ENCODE peak calls at places on chromosomes 13 and 19, in six cellular contexts. Z, K, A, P, F and X are unnamed samples. For H3K4me1, the result is how much of the 10 kb centered on the place peaks cover.

GRCh38 chr19:18967358-18968146 is 26.5 kb upstream of the HOMER3 start:
- DNase-seq in Z (peak), K (peak), A (peak), P (peak), F (peak), X (peak)

GRCh38 chr19:20038358-20039202 is 725 bp downstream of the ZNF682 start:
- DNase-seq in Z (no peak), K (no peak), A (no peak), P (no peak), F (no peak), X (no peak)

GRCh38 chr13:83845121-83845520 is 37.2 kb downstream of the SLITRK1 start:
- DNase-seq in Z (no peak), K (no peak), A (no peak), P (no peak), F (no peak), X (no peak)

GRCh38 chr13:43529796-43530195 is 257.0 kb downstream of the ENOX1 start:
- DNase-seq in Z (no peak), K (no peak), A (no peak), P (no peak), F (no peak), X (no peak)

GRCh38 chr13:110446570-110446880 is 115.0 kb downstream of the RAB20 start:
- DNase-seq in Z (no peak), K (no peak), A (no peak), P (no peak), F (no peak), X (no peak)

GRCh38 chr13:30622551-30622950 is 4.8 kb downstream of the USPL1 start:
- DNase-seq in Z (no peak), K (no peak), A (no peak), P (no peak), F (no peak), X (no peak)

GRCh38 chr13:98202026-98202425 is 25.0 kb upstream of the RNF113B start:
- DNase-seq in Z (no peak), K (no peak), A (no peak), P (peak), F (no peak), X (no peak)

GRCh38 chr19:51743405-51743804 is 8.3 kb downstream of the FPR1 start:
- DNase-seq in Z (no peak), K (no peak), A (no peak), P (no peak), F (no peak), X (no peak)

GRCh38 chr13:110328509-110328908 is 21.4 kb downstream of the COL4A2 start:
- DNase-seq in Z (no peak), K (no peak), A (no peak), P (no peak), F (no peak), X (no peak)

GRCh38 chr13:26425439-26426358 is 131.8 kb upstream of the WASF3 start:
- DNase-seq in Z (no peak), K (no peak), A (no peak), P (no peak), F (no peak), X (no peak)

GRCh38 chr19:30228726-30229523 is 143.3 kb upstream of the ZNF536 start:
- DNase-seq in Z (no peak), K (no peak), A (peak), P (no peak), F (no peak), X (no peak)

GRCh38 chr19:35613574-35613973 is 1.0 kb downstream of the HAUS5 start:
- DNase-seq in Z (no peak), K (no peak), A (no peak), P (no peak), F (no peak), X (no peak)

GRCh38 chr13:104750377-104750776 is 1684.2 kb upstream of the SLC10A2 start:
- DNase-seq in Z (no peak), K (no peak), A (no peak), P (no peak), F (no peak), X (no peak)

GRCh38 chr13:87622921-87623320 is 48.2 kb upstream of the SLITRK5 start:
- DNase-seq in Z (no peak), K (no peak), A (no peak), P (no peak), F (no peak), X (no peak)

GRCh38 chr19:31386806-31387205 is 37.6 kb upstream of the TSHZ3 start:
- DNase-seq in Z (no peak), K (no peak), A (no peak), P (no peak), F (no peak), X (no peak)

GRCh38 chr13:99866781-99867180 is 104.8 kb downstream of the ZIC5 start:
- DNase-seq in Z (no peak), K (no peak), A (no peak), P (no peak), F (no peak), X (no peak)

GRCh38 chr13:110269509-110270185 is 37.3 kb downstream of the COL4A1 start:
- DNase-seq in Z (no peak), K (no peak), A (no peak), P (no peak), F (no peak), X (no peak)

GRCh38 chr19:55638864-55639359 is 1.9 kb upstream of the ZNF580 start:
- DNase-seq in Z (no peak), K (no peak), A (peak), P (no peak), F (no peak), X (no peak)

GRCh38 chr13:46982856-46983582 is 86.2 kb upstream of the HTR2A start:
- DNase-seq in Z (no peak), K (no peak), A (no peak), P (no peak), F (no peak), X (no peak)

GRCh38 chr19:43618921-43619261 is 538 bp downstream of the ZNF428 start:
- DNase-seq in Z (no peak), K (no peak), A (peak), P (peak), F (no peak), X (no peak)

GRCh38 chr19:43914051-43914450 is 21.0 kb downstream of the ZNF45 start:
- DNase-seq in Z (no peak), K (no peak), A (peak), P (no peak), F (no peak), X (no peak)

GRCh38 chr13:100789968-100790367 is 115.4 kb upstream of the TMTC4 start:
- DNase-seq in Z (no peak), K (no peak), A (no peak), P (no peak), F (no peak), X (no peak)

GRCh38 chr13:33057019-33057785 is 41.0 kb downstream of the KL start:
- DNase-seq in Z (no peak), K (no peak), A (peak), P (no peak), F (no peak), X (peak)

DNA sequence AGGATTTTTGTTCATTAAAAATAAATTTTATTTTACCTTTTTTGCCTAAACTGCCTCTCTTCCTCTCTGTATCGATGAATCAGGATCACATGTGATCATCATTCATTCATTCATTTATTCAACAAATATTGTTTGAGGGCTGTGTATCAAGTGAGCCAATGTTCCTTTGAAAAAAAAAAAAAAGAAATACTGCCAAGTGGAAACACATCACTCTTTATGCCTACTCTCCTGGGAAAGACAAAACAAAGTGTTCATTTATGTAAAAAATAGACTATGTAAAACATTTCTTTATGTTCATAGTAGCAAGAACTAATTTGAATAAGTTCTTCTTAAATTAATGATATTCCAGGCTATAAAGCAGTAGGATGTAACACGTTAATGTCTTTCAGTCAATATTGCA is 233.1 kb downstream of the POSTN start:
- DNase-seq in Z (no peak), K (no peak), A (no peak), P (no peak), F (no peak), X (no peak)
- H3K4me1 ChIP-seq in Z (under half), K (under half), A (under half), P (under half), F (under half), X (under half)

GRCh38 chr19:5690125-5690954 is at the start of gene RPL36:
- DNase-seq in Z (peak), K (peak), A (peak), P (peak), F (peak), X (peak)

GRCh38 chr19:5691930-5692784 is 2.1 kb downstream of the RPL36 start:
- DNase-seq in Z (no peak), K (no peak), A (no peak), P (no peak), F (no peak), X (no peak)

GRCh38 chr19:5690955-5691204 is 785 bp downstream of the RPL36 start:
- DNase-seq in Z (no peak), K (no peak), A (no peak), P (no peak), F (no peak), X (no peak)

GRCh38 chr19:5692785-5693194 is 2.7 kb downstream of the RPL36 start:
- DNase-seq in Z (no peak), K (no peak), A (peak), P (no peak), F (no peak), X (no peak)

DNA sequence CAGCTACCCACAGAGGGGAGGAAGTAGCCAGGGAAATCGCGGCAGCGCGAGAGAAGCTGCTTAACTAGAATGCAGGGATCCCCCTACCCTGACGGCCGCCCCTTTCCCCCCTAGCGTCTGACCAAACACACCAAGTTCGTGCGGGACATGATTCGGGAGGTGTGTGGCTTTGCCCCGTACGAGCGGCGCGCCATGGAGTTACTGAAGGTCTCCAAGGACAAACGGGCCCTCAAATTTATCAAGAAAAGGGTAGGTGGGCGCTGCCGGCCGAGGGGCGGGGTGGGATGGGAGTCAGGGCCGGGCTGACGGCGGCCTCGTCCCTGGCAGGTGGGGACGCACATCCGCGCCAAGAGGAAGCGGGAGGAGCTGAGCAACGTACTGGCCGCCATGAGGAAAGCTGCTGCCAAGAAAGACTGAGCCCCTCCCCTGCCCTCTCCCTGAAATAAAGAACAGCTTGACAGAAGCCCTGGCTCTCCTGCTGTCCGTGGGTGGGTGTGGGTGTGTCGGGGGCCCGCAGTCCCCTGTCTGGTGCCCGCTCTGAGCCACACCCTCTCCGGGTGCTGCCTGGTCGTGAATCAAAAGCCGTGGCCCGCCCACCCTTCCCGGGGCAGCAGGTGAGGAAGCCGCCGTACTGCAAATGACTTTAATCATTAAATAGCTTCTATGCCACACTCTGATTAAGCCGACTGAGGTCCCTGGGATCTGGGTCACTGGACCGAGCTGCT is 1.3 kb downstream of the RPL36 start:
- DNase-seq in Z (no peak), K (peak), A (peak), P (peak), F (no peak), X (peak)
- TF ChIP-seq POLR2A in Z (no peak), K (no peak), A (no peak), P (no peak), F (no peak), X (no peak)

GRCh38 chr19:4587527-4587926 is 28.0 kb upstream of the SEMA6B start:
- DNase-seq in Z (no peak), K (no peak), A (no peak), P (no peak), F (no peak), X (no peak)
- H3K4me1 ChIP-seq in Z (under half), K (under half), A (under half), P (under half), F (under half), X (under half)

GRCh38 chr13:48223016-48223385 is 10.0 kb upstream of the ITM2B start:
- DNase-seq in Z (no peak), K (no peak), A (no peak), P (no peak), F (no peak), X (no peak)

GRCh38 chr13:48221301-48222190 is 11.5 kb upstream of the ITM2B start:
- DNase-seq in Z (no peak), K (peak), A (no peak), P (no peak), F (no peak), X (no peak)

GRCh38 chr13:48220592-48221300 is 12.3 kb upstream of the ITM2B start:
- DNase-seq in Z (no peak), K (no peak), A (no peak), P (no peak), F (no peak), X (no peak)

DNA sequence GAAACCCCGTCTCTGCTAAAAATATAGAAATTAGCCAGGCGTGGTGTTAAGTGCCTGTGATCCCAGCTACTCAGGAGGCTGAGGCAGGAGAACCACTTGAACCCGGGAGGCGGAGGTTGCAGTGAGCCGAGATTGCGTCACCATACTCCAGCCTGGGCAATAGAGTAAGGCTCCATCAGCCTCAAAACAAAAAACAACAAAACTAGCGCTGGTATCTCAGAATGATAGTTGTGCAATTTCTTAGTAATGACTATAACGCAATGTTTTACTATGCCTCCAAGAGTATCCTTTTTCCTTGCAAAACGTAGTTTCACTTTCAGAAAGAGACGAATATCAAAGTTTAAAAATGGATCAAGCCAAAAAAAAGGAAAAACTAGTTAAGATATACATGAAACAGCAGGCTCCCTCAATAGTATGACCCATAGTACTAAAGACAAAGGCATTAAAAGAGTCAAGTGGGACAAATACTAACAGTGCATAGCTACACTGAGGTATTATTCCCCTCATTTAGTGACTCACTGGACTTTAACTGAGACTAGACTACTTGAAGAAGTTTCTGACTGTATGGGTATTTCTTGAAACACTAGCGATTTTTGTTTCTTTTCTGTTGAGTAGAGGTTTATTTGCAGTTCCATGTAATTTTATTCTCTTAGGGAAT is 10.5 kb upstream of the ITM2B start:
- DNase-seq in Z (no peak), K (no peak), A (no peak), P (peak), F (no peak), X (peak)
- TF ChIP-seq POLR2A in Z (no peak), K (no peak), A (no peak), P (no peak), F (no peak), X (no peak)

GRCh38 chr19:48720613-48721296 is 1.2 kb upstream of the MAMSTR start:
- DNase-seq in Z (peak), K (peak), A (peak), P (peak), F (peak), X (peak)

GRCh38 chr19:48719263-48720171 is at the start of gene MAMSTR:
- DNase-seq in Z (peak), K (no peak), A (no peak), P (no peak), F (peak), X (no peak)

GRCh38 chr19:48718711-48719231 is 754 bp downstream of the MAMSTR start:
- DNase-seq in Z (no peak), K (no peak), A (no peak), P (no peak), F (no peak), X (no peak)

GRCh38 chr19:48722196-48722708 is 2.7 kb upstream of the MAMSTR start:
- DNase-seq in Z (no peak), K (no peak), A (no peak), P (no peak), F (no peak), X (no peak)

GRCh38 chr19:48720251-48720612 is 707 bp upstream of the MAMSTR start:
- DNase-seq in Z (peak), K (no peak), A (no peak), P (no peak), F (no peak), X (no peak)
- H3K4me1 ChIP-seq in Z (half or more), K (under half), A (under half), P (under half), F (under half), X (under half)

DNA sequence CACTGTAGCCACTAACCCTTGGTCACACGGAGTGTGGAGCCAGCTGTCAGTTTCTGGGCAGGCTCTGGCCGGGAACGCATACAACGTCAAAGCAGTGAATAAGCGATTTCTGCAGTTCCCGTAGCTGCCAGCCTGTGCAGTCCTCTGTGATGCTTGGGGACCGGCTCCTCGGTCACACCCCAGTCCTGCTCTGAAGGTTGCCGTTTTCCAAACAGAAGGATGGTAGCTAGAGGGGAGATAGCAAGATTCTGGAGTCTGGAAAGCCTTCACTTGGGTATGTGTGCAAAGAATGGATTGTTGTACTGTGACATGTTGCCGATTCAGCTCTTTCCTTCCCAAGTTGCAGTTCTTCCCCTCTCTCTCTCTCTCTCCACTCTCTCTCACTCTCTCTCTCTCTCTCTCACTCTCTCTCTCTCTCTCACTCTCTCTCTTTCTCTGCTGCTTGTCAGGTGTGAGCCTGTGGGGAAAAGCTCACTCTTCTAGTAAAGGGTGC is 38.7 kb upstream of the C1QTNF9 start:
- DNase-seq in Z (no peak), K (no peak), A (peak), P (peak), F (no peak), X (peak)
- TF ChIP-seq POLR2A in Z (no peak), K (no peak), A (no peak), P (peak), F (no peak), X (peak)

GRCh38 chr19:13001502-13002388 is 6.5 kb downstream of the NFIX start:
- DNase-seq in Z (peak), K (peak), A (no peak), P (no peak), F (peak), X (peak)

GRCh38 chr19:13002970-13003540 is 7.8 kb downstream of the NFIX start:
- DNase-seq in Z (no peak), K (no peak), A (no peak), P (no peak), F (no peak), X (peak)

GRCh38 chr19:13002389-13002898 is 7.2 kb downstream of the NFIX start:
- DNase-seq in Z (peak), K (peak), A (no peak), P (no peak), F (peak), X (no peak)

GRCh38 chr19:12997967-12998940 is 3.0 kb downstream of the NFIX start:
- DNase-seq in Z (no peak), K (no peak), A (no peak), P (no peak), F (no peak), X (peak)

GRCh38 chr19:13001166-13001501 is 5.9 kb downstream of the NFIX start:
- DNase-seq in Z (no peak), K (no peak), A (no peak), P (no peak), F (no peak), X (no peak)
- H3K4me1 ChIP-seq in Z (half or more), K (under half), A (under half), P (under half), F (half or more), X (under half)